ENCODE peak calls at places on chromosome 18, in six cellular contexts. K is prostate gland, M is mucosa of descending colon, B is activated gamma-delta T cell, I is progenitor cell of endocrine pancreas, S is GM10248. V is an unnamed sample.

GRCh38 chr18:8771930-8772329 is 66.6 kb downstream of the MTCL1 start:
- DNase-seq in S (no peak), B (no peak), K (no peak), I (no peak), M (no peak), V (no peak)

GRCh38 chr18:58576641-58577251 is 52.1 kb downstream of the ALPK2 start:
- DNase-seq in S (no peak), B (no peak), M (no peak), I (no peak), K (no peak), V (no peak)

GRCh38 chr18:61001138-61001537 is 332.1 kb upstream of the CDH20 start:
- DNase-seq in M (no peak), B (no peak), S (no peak), K (no peak), I (no peak), V (no peak)

GRCh38 chr18:74831571-74832250 is 234.0 kb downstream of the ZNF407 start:
- DNase-seq in B (no peak), S (no peak), K (no peak), I (no peak), M (peak; percentile 22), V (no peak)

GRCh38 chr18:58195278-58195721 is 151.3 kb downstream of the NEDD4L start:
- DNase-seq in K (peak; percentile 64), M (peak; percentile 76), I (no peak), S (peak; percentile 30), B (no peak), V (no peak)

GRCh38 chr18:58590231-58590630 is 38.7 kb downstream of the ALPK2 start:
- DNase-seq in S (no peak), B (no peak), I (no peak), M (no peak), K (no peak), V (no peak)

GRCh38 chr18:63284173-63284765 is 35.3 kb downstream of the BCL2 start:
- DNase-seq in K (no peak), I (no peak), M (no peak), S (no peak), B (no peak), V (no peak)

GRCh38 chr18:34631567-34631966 is 78.5 kb upstream of the DTNA start:
- DNase-seq in I (no peak), K (no peak), M (no peak), S (no peak), B (no peak), V (peak; percentile 77)

GRCh38 chr18:79525556-79526467 is 130.1 kb downstream of the NFATC1 start:
- DNase-seq in M (no peak), S (no peak), K (peak; percentile 82), I (no peak), B (no peak), V (peak; percentile 13)

GRCh38 chr18:11807233-11807632 is 44.0 kb upstream of the CHMP1B start:
- DNase-seq in I (no peak), S (no peak), K (no peak), B (no peak), M (no peak), V (no peak)

GRCh38 chr18:69858897-69859296 is 88.8 kb downstream of the CD226 start:
- DNase-seq in S (no peak), K (no peak), I (no peak), B (no peak), M (no peak), V (peak; percentile 58)

GRCh38 chr18:10928971-10929373 is 220.4 kb downstream of the PIEZO2 start:
- DNase-seq in S (peak; percentile 66), B (no peak), M (no peak), I (no peak), K (no peak), V (no peak)

GRCh38 chr18:58539659-58540380 is 89.1 kb downstream of the ALPK2 start:
- DNase-seq in I (no peak), B (no peak), M (no peak), K (no peak), S (no peak), V (no peak)

GRCh38 chr18:72342933-72343332 is 201.2 kb downstream of the CBLN2 start:
- DNase-seq in I (no peak), B (no peak), S (no peak), M (no peak), K (no peak), V (no peak)

GRCh38 chr18:54734059-54734458 is 94.2 kb upstream of the RAB27B start:
- DNase-seq in K (no peak), S (no peak), M (no peak), I (no peak), B (no peak), V (no peak)

GRCh38 chr18:7341581-7342337 is 110.9 kb downstream of the LRRC30 start:
- DNase-seq in I (no peak), S (no peak), M (no peak), K (no peak), B (no peak), V (no peak)

GRCh38 chr18:74514860-74515495 is 18.8 kb downstream of the CNDP2 start:
- DNase-seq in B (no peak), K (no peak), I (no peak), M (no peak), S (no peak), V (no peak)

V was measured in LNCaP clone FGC.